ENCODE peak calls at places on chromosomes 7 and 10, in ten cellular contexts. G is stomach, M is A549, Z is HepG2, L is GM12878, Y is suprapubic skin, H is tibial nerve, B is transverse colon, T is ovary, A is SK-N-SH. N is an unnamed sample.

GRCh38 chr10:46329690-46330016 is 42.9 kb downstream of the ANTXRL start:
- DNase-seq in G (no peak), M (no peak), Z (no peak), L (no peak), Y (no peak), H (no peak), B (no peak), T (no peak), A (no peak), N (peak; percentile 30)

GRCh38 chr7:151117565-151117964 is 31.3 kb downstream of the AGAP3 start:
- DNase-seq in G (no peak), M (no peak), Z (no peak), L (no peak), Y (no peak), H (no peak), B (no peak), T (no peak), A (no peak), N (no peak)

GRCh38 chr7:156752371-156753297 is 112.1 kb downstream of the RNF32 start:
- DNase-seq in G (no peak), M (no peak), Z (peak; percentile 7), L (no peak), Y (no peak), H (no peak), B (no peak), T (no peak), A (no peak), N (no peak)

GRCh38 chr7:32034052-32034451 is 36.2 kb downstream of the PDE1C start:
- DNase-seq in G (no peak), M (no peak), Z (no peak), L (no peak), Y (no peak), H (no peak), B (no peak), T (no peak), A (no peak), N (no peak)

GRCh38 chr7:106110238-106110560 is 1.9 kb downstream of the SYPL1 start:
- DNase-seq in G (no peak), M (no peak), Z (no peak), L (no peak), Y (no peak), H (no peak), B (no peak), T (no peak), A (no peak), N (no peak)

GRCh38 chr7:141584935-141585334 is 33.7 kb downstream of the AGK start:
- DNase-seq in G (no peak), M (no peak), Z (no peak), L (no peak), Y (no peak), H (no peak), B (no peak), T (no peak), A (no peak), N (no peak)

GRCh38 chr7:81414411-81414810 is 355.4 kb downstream of the HGF start:
- DNase-seq in G (no peak), M (peak; percentile 45), Z (no peak), L (no peak), Y (no peak), H (no peak), B (peak; percentile 25), T (no peak), A (no peak), N (no peak)

GRCh38 chr10:100510533-100511308 is 8.9 kb downstream of the SEC31B start:
- DNase-seq in G (peak; percentile 86), M (no peak), Z (no peak), L (no peak), Y (no peak), H (no peak), B (no peak), T (no peak), A (no peak), N (no peak)

GRCh38 chr10:98269435-98269912 is 1.5 kb upstream of the LOXL4 start:
- DNase-seq in G (no peak), M (peak; percentile 68), Z (peak; percentile 83), L (no peak), Y (peak; percentile 89), H (peak; percentile 62), B (peak; percentile 44), T (peak; percentile 83), A (peak; percentile 56), N (no peak)

GRCh38 chr10:84540617-84541288 is 212.4 kb downstream of the CCSER2 start:
- DNase-seq in G (peak; percentile 64), M (peak; percentile 53), Z (peak; percentile 47), L (no peak), Y (peak; percentile 72), H (peak; percentile 23), B (peak; percentile 44), T (peak; percentile 62), A (no peak), N (peak; percentile 56)

GRCh38 chr7:4830176-4830575 is 31.7 kb downstream of the PAPOLB start:
- DNase-seq in G (peak; percentile 71), M (peak; percentile 74), Z (peak; percentile 78), L (peak; percentile 11), Y (no peak), H (peak; percentile 38), B (peak; percentile 53), T (peak; percentile 64), A (peak; percentile 95), N (no peak)

GRCh38 chr7:79064187-79064823 is 389.2 kb downstream of the MAGI2 start:
- DNase-seq in G (no peak), M (no peak), Z (peak; percentile 10), L (no peak), Y (no peak), H (no peak), B (no peak), T (no peak), A (no peak), N (no peak)

DNA sequence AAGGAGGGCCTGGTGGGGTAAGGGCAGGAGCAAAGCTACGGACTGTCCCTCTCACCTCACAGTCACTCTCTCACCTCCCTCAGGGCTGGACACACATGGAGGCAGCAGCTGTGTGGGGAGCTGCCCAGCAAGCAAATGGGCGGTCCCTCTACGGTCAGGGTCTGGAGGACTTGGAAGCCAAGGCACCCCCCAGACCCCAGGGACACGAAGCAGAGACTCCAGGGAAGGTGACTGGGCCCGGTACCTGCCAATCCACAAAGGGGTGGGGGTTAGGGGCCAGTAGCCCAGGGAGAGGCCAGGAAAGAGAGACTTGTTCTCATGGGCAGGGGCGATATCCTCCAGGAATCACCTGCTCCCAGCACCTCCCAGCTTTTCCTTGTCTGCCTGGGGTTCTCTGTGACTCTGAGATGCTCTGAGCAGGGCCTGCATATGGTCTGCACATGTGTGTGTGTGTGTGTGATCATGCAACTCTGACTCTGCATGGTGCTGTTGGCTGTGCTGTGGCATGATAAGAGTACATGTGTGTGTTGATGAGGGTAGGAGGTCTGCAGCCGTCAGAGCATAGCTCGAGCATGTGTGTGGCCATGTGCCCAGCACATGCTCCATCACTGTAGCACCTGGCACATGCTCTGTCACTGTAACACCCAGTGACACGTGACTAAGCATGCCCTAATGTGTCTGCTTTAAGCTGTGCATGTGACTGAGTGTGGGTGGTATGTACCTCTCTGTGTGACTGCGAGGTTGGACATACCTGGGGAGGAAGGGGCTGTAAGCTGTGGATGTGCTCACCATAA is 4.5 kb upstream of the LDB3 start:
- DNase-seq in G (no peak), M (no peak), Z (no peak), L (no peak), Y (no peak), H (no peak), B (no peak), T (no peak), A (no peak), N (no peak)
- TF ChIP-seq EP300 in G (no peak), M (no peak), Z (no peak), L (no peak), Y (no peak), H (no peak), B (no peak), T (no peak), A (no peak), N (no peak)

DNA sequence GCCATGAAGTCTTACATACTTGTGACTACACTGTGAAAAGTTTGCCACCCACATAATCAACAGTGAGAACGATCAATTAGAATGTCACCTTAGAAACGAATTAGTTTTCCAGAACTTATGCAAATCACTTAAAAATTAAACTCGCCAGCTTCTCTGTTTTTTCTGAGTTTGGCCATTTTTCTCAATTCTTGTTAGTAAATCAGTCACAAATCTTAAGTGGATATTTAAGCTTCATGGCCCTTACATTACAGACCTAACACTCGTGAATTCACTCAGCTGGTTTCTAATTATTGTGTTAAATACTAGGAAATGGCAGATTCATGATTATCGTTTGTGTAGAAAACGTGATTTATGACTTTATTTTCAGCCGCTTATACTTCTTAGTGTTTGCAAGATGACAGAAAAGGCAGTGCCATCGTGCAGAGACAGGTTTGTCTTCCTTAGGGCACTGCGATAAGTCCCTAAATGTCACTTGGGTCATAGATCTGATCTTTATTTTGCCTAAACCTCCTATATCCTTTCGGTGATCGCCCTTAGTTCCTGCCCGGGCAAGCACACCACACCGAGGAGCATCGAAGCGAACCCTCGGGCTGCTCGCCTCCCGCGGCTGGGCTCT is 605 bp upstream of the CELF2 start:
- DNase-seq in G (no peak), M (no peak), Z (no peak), L (no peak), Y (no peak), H (no peak), B (no peak), T (no peak), A (no peak), N (no peak)
- H3K27ac ChIP-seq in G (peak overlapping the region; percentile 86), M (peak overlapping the region; percentile 56), Z (no peak overlapping the region), L (no peak overlapping the region), Y (peak overlapping the region; percentile 96), H (peak overlapping the region; percentile 90), B (peak overlapping the region; percentile 94), T (peak overlapping the region; percentile 73), A (no peak overlapping the region), N (peak overlapping the region; percentile 92)

GRCh38 chr7:48875300-48875916 is 48.9 kb upstream of the CDC14C start:
- DNase-seq in G (no peak), M (peak; percentile 48), Z (peak; percentile 15), L (no peak), Y (no peak), H (no peak), B (peak; percentile 8), T (peak; percentile 48), A (peak; percentile 11), N (no peak)

GRCh38 chr7:48872548-48872947 is 51.8 kb upstream of the CDC14C start:
- DNase-seq in G (no peak), M (no peak), Z (no peak), L (no peak), Y (no peak), H (no peak), B (no peak), T (no peak), A (no peak), N (no peak)

GRCh38 chr7:48876087-48876486 is 48.3 kb upstream of the CDC14C start:
- DNase-seq in G (no peak), M (no peak), Z (no peak), L (no peak), Y (no peak), H (no peak), B (no peak), T (no peak), A (no peak), N (no peak)
- TF ChIP-seq EP300 in G (no peak), M (no peak), Z (no peak), L (no peak), Y (no peak), H (no peak), B (no peak), T (no peak), A (no peak), N (no peak)

GRCh38 chr10:119903946-119904666 is 11.6 kb downstream of the SEC23IP start:
- DNase-seq in G (peak; percentile 31), M (no peak), Z (no peak), L (no peak), Y (no peak), H (no peak), B (no peak), T (no peak), A (no peak), N (no peak)
- H3K27ac ChIP-seq in G (peak overlapping the region; percentile 4), M (no peak overlapping the region), Z (no peak overlapping the region), L (no peak overlapping the region), Y (no peak overlapping the region), H (no peak overlapping the region), B (no peak overlapping the region), T (no peak overlapping the region), A (no peak overlapping the region), N (no peak overlapping the region)

N was measured in upper lobe of left lung.